ENCODE peak calls at places on chromosomes 4 and X, in ten cellular contexts. M, V, D, S, Z, C, O, G, U and K are unnamed samples.

GRCh38 chr4:73001885-73002284 is 67.6 kb downstream of the COX18 start:
- DNase-seq in M (no peak), V (no peak), D (no peak), S (no peak), Z (no peak), C (no peak), O (no peak), G (no peak), U (no peak), K (no peak)

GRCh38 chrX:13048265-13048664 is 3.8 kb upstream of the FAM9C start:
- DNase-seq in M (no peak), V (no peak), D (no peak), S (no peak), Z (no peak), C (no peak), O (no peak), G (no peak), U (no peak), K (no peak)

GRCh38 chrX:13581554-13581953 is 12.2 kb downstream of the EGFL6 start:
- DNase-seq in M (no peak), V (no peak), D (no peak), S (no peak), Z (no peak), C (no peak), O (no peak), G (no peak), U (no peak), K (no peak)

GRCh38 chr4:63965875-63966274 is 443.4 kb downstream of the TECRL start:
- DNase-seq in M (no peak), V (no peak), D (no peak), S (no peak), Z (no peak), C (no peak), O (no peak), G (no peak), U (no peak), K (no peak)

GRCh38 chr4:39353478-39354177 is 12.5 kb downstream of the RFC1 start:
- DNase-seq in M (peak), V (no peak), D (no peak), S (no peak), Z (peak), C (no peak), O (no peak), G (no peak), U (no peak), K (peak)

GRCh38 chrX:140572724-140573123 is 67.9 kb upstream of the SOX3 start:
- DNase-seq in M (peak), V (peak), D (no peak), S (peak), Z (peak), C (peak), O (no peak), G (no peak), U (no peak), K (peak)

GRCh38 chrX:111779582-111779981 is 96.4 kb upstream of the TRPC5OS start:
- DNase-seq in M (no peak), V (no peak), D (no peak), S (no peak), Z (no peak), C (no peak), O (no peak), G (no peak), U (no peak), K (no peak)

GRCh38 chr4:122968227-122968812 is 45.9 kb upstream of the NUDT6 start:
- DNase-seq in M (no peak), V (no peak), D (no peak), S (no peak), Z (no peak), C (no peak), O (no peak), G (no peak), U (no peak), K (no peak)

GRCh38 chr4:16123356-16124084 is 39.7 kb upstream of the PROM1 start:
- DNase-seq in M (no peak), V (no peak), D (no peak), S (peak), Z (no peak), C (no peak), O (no peak), G (no peak), U (no peak), K (no peak)

DNA sequence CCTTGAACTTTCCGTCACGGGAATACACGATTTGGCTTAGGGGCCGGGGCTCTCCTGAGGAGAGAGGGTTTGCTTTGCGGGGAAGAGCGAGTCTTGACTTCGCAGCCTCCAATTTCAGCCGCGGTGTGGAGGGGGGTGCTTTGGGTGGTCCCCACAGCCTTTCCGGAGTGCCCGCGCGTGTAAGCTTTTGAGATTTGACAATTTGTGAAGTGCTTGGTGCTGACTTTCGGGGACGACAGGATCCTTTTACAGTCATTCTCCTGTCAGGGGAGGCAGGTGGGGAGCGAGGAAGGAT is 361 bp downstream of the SCML1 start:
- DNase-seq in M (no peak), V (no peak), D (no peak), S (no peak), Z (no peak), C (no peak), O (no peak), G (no peak), U (no peak), K (no peak)
- H3K27ac ChIP-seq in M (peak), V (peak), D (peak), S (peak), Z (peak), C (peak), O (peak), G (peak), U (peak), K (peak)

DNA sequence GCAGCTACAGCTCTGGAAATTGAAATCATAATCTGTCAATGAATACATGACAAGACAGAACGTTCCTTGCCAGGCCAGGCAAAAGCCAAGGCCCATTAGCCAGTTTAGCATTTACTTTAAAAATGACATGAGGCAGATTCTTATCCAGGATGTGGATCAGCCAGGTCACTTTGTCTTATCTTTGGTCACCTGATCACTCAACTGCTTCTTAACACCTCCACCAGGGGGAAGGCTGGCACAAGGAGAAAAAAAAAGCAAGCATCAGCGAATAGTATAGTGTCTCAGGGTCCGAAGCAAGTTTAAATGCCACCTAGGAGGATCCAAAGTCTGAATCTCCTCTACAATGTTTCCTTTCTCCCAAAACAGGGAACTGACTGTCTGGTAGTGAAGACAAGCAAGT is 18.8 kb downstream of the ATP1B4 start:
- DNase-seq in M (peak), V (peak), D (no peak), S (no peak), Z (no peak), C (no peak), O (no peak), G (no peak), U (no peak), K (peak)
- TF ChIP-seq CTCF in M (peak), V (peak), D (no peak), S (no peak), Z (no peak), C (peak), O (peak), G (no peak), U (peak), K (peak)

DNA sequence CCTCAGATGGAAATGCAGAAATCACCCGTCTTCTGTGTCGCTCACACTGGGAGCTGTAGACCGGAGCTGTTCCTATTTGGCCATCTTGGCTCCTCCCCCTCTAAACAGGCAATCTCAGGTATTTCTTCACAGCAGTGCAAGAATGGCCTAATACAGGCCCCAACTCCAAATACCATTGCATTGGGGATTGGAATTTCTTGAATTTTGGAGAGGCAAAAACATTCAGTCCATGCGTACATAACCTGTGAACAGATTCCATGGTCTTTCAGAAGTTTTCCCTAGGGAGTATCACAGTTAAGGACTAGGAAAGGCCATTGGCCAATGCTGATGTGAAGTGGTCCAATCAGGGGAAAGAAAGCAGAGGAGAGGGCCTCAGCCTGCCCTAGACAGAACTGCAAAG is 128.2 kb upstream of the NOCT start:
- DNase-seq in M (no peak), V (no peak), D (no peak), S (no peak), Z (no peak), C (no peak), O (no peak), G (no peak), U (no peak), K (no peak)
- H3K27ac ChIP-seq in M (no peak), V (no peak), D (no peak), S (no peak), Z (no peak), C (no peak), O (no peak), G (no peak), U (no peak), K (no peak)

GRCh38 chr4:4395849-4396627 is 9.1 kb downstream of the NSG1 start:
- DNase-seq in M (peak), V (peak), D (no peak), S (no peak), Z (peak), C (no peak), O (peak), G (no peak), U (no peak), K (no peak)

GRCh38 chr4:4394644-4395043 is 7.7 kb downstream of the NSG1 start:
- DNase-seq in M (no peak), V (no peak), D (no peak), S (no peak), Z (peak), C (no peak), O (no peak), G (no peak), U (no peak), K (no peak)

GRCh38 chr4:4398430-4398829 is 11.5 kb downstream of the NSG1 start:
- DNase-seq in M (no peak), V (no peak), D (no peak), S (no peak), Z (no peak), C (no peak), O (no peak), G (no peak), U (no peak), K (no peak)

GRCh38 chr4:4396628-4397440 is 9.9 kb downstream of the NSG1 start:
- DNase-seq in M (no peak), V (no peak), D (no peak), S (no peak), Z (no peak), C (no peak), O (no peak), G (no peak), U (no peak), K (no peak)

GRCh38 chr4:4397441-4397819 is 10.5 kb downstream of the NSG1 start:
- DNase-seq in M (no peak), V (no peak), D (no peak), S (no peak), Z (no peak), C (no peak), O (no peak), G (no peak), U (no peak), K (no peak)
- TF ChIP-seq CTCF in M (no peak), V (no peak), D (no peak), S (no peak), Z (no peak), C (no peak), O (no peak), G (no peak), U (no peak), K (no peak)

GRCh38 chr4:110916505-110916904 is 293.6 kb upstream of the PITX2 start:
- DNase-seq in M (no peak), V (no peak), D (no peak), S (no peak), Z (no peak), C (no peak), O (no peak), G (no peak), U (no peak), K (no peak)
- H3K27ac ChIP-seq in M (no peak), V (no peak), D (no peak), S (no peak), Z (no peak), C (no peak), O (no peak), G (no peak), U (no peak), K (no peak)

GRCh38 chrX:129759576-129760061 is 20.1 kb upstream of the SASH3 start:
- DNase-seq in M (no peak), V (no peak), D (no peak), S (peak), Z (peak), C (peak), O (peak), G (no peak), U (no peak), K (no peak)

GRCh38 chrX:129755779-129756650 is 17.2 kb downstream of the XPNPEP2 start:
- DNase-seq in M (no peak), V (peak), D (no peak), S (no peak), Z (no peak), C (no peak), O (peak), G (no peak), U (no peak), K (no peak)

GRCh38 chrX:129749069-129749468 is 10.3 kb downstream of the XPNPEP2 start:
- DNase-seq in M (no peak), V (no peak), D (no peak), S (no peak), Z (no peak), C (no peak), O (no peak), G (no peak), U (no peak), K (no peak)

GRCh38 chrX:129750971-129751370 is 12.2 kb downstream of the XPNPEP2 start:
- DNase-seq in M (no peak), V (no peak), D (no peak), S (no peak), Z (no peak), C (no peak), O (peak), G (no peak), U (no peak), K (no peak)

DNA sequence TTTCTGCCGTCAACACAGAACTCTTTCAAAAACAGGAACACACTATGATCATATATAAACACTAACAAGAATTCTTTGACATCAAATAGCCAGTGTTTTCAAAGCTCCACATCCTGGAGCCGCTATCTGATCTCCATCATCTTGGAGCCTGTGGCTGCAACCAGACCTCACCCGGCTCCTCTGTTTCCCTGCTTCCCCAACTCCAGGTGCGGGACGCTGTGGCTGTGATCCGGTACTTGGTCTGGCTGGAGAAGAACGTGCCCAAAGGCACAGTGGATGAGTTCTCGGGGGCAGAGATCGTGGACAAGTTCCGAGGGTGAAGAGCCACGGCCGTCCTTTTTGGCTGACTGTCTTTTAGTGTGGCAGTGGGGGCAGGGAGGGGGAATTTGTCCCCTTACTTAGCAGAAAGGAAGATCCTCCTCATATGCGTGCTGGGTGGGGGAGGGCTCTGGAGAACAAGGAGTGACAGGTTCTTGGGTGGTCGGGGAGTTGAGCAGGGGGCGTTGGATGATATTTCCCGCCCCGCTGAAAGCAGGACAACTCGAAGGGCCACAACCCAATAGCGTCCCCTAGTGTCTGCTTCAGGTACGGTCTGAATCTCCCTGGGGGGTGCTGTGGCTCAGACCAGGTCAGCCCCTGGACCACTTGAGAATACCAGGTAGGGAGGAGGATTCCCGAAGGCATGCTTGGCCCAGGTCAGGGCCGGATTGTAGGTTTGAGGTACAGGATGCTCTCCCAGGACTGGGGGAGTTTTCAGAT is 15.7 kb downstream of the XPNPEP2 start:
- DNase-seq in M (no peak), V (no peak), D (no peak), S (no peak), Z (no peak), C (no peak), O (peak), G (no peak), U (no peak), K (no peak)
- TF ChIP-seq CTCF in M (no peak), V (peak), D (no peak), S (no peak), Z (no peak), C (no peak), O (no peak), G (no peak), U (peak), K (no peak)